ENCODE peak calls at places on chromosomes 13 and 19, in five cellular contexts. One of them, this sample, is unnamed.

GRCh38 chr19:46772170-46773017 is 16.0 kb downstream of the SLC1A5 start:
- DNase-seq in heart right ventricle: no peak
- DNase-seq in heart left ventricle: no peak
- DNase-seq in left ventricle myocardium inferior: no peak
- DNase-seq in tibial nerve: no peak
- DNase-seq in this sample: no peak

GRCh38 chr19:4446801-4447200 is 10.8 kb downstream of the UBXN6 start:
- DNase-seq in heart right ventricle: no peak
- DNase-seq in heart left ventricle: no peak
- DNase-seq in left ventricle myocardium inferior: no peak
- DNase-seq in tibial nerve: no peak
- DNase-seq in this sample: no peak

GRCh38 chr13:30292325-30292724 is 15.0 kb downstream of the KATNAL1 start:
- DNase-seq in heart right ventricle: no peak
- DNase-seq in heart left ventricle: no peak
- DNase-seq in left ventricle myocardium inferior: no peak
- DNase-seq in tibial nerve: no peak
- DNase-seq in this sample: no peak

GRCh38 chr13:77386880-77387606 is 60.1 kb upstream of the MYCBP2 start:
- DNase-seq in heart right ventricle: no peak
- DNase-seq in heart left ventricle: no peak
- DNase-seq in left ventricle myocardium inferior: no peak
- DNase-seq in tibial nerve: peak; percentile 23
- DNase-seq in this sample: peak; percentile 54

GRCh38 chr13:50760751-50761150 is 82.7 kb downstream of the DLEU7 start:
- DNase-seq in heart right ventricle: no peak
- DNase-seq in heart left ventricle: no peak
- DNase-seq in left ventricle myocardium inferior: no peak
- DNase-seq in tibial nerve: no peak
- DNase-seq in this sample: no peak

GRCh38 chr19:40650749-40651305 is 39.6 kb downstream of the NUMBL start:
- DNase-seq in heart right ventricle: no peak
- DNase-seq in heart left ventricle: no peak
- DNase-seq in left ventricle myocardium inferior: no peak
- DNase-seq in tibial nerve: no peak
- DNase-seq in this sample: peak; percentile 88

GRCh38 chr13:24270639-24271131 is 38.7 kb upstream of the C1QTNF9 start:
- DNase-seq in heart right ventricle: peak; percentile 68
- DNase-seq in heart left ventricle: peak; percentile 72
- DNase-seq in left ventricle myocardium inferior: peak; percentile 65
- DNase-seq in tibial nerve: peak; percentile 35
- DNase-seq in this sample: no peak

GRCh38 chr19:55028757-55029156 is 9.3 kb downstream of the GP6 start:
- DNase-seq in heart right ventricle: no peak
- DNase-seq in heart left ventricle: no peak
- DNase-seq in left ventricle myocardium inferior: no peak
- DNase-seq in tibial nerve: no peak
- DNase-seq in this sample: no peak

GRCh38 chr13:95185311-95185710 is 115.9 kb downstream of the ABCC4 start:
- DNase-seq in heart right ventricle: no peak
- DNase-seq in heart left ventricle: no peak
- DNase-seq in left ventricle myocardium inferior: no peak
- DNase-seq in tibial nerve: no peak
- DNase-seq in this sample: no peak

GRCh38 chr19:35087393-35087792 is 28.2 kb upstream of the FXYD3 start:
- DNase-seq in heart right ventricle: no peak
- DNase-seq in heart left ventricle: no peak
- DNase-seq in left ventricle myocardium inferior: no peak
- DNase-seq in tibial nerve: no peak
- DNase-seq in this sample: no peak

GRCh38 chr13:75908137-75908536 is 272.0 kb downstream of the LMO7 start:
- DNase-seq in heart right ventricle: peak; percentile 50
- DNase-seq in heart left ventricle: peak; percentile 25
- DNase-seq in left ventricle myocardium inferior: peak; percentile 25
- DNase-seq in tibial nerve: no peak
- DNase-seq in this sample: peak; percentile 31

GRCh38 chr13:109126973-109127615 is 497.7 kb downstream of the MYO16 start:
- DNase-seq in heart right ventricle: no peak
- DNase-seq in heart left ventricle: no peak
- DNase-seq in left ventricle myocardium inferior: no peak
- DNase-seq in tibial nerve: no peak
- DNase-seq in this sample: no peak

GRCh38 chr19:293436-294110 is 2.4 kb upstream of the PLPP2 start:
- DNase-seq in heart right ventricle: no peak
- DNase-seq in heart left ventricle: no peak
- DNase-seq in left ventricle myocardium inferior: no peak
- DNase-seq in tibial nerve: no peak
- DNase-seq in this sample: no peak

GRCh38 chr19:20038358-20039202 is 725 bp downstream of the ZNF682 start:
- DNase-seq in heart right ventricle: no peak
- DNase-seq in heart left ventricle: no peak
- DNase-seq in left ventricle myocardium inferior: no peak
- DNase-seq in tibial nerve: no peak
- DNase-seq in this sample: no peak

DNA sequence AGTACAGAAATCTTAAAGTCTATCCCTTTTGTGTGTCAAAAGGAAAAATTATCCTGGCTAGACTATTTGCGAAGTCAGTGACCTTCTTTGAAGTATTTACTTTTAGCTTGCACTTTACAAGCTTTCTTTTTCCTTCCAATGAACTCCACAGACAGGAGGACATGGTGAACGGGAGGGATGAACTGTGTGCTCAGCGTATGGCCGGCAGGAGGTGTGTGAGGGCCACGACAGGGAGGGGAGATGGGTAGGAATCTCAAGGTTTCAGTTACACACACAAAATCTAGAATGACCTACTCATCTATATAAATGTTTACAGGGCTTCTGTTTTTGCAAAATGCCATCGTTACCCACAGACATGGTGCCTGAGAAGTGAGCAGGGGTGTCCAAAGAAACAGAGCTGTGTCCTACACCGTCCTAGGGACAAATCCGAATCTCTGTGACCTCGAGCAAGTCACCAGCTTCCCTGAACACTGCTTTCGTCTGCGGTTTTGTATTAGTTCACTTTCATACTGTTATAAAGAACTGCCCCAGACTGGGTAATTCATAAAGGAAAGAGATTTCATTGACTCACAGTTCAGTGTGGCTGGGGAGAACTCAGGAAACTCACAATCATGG is 537.2 kb downstream of the LIG4 start:
- DNase-seq in heart right ventricle: no peak
- DNase-seq in heart left ventricle: no peak
- DNase-seq in left ventricle myocardium inferior: no peak
- DNase-seq in tibial nerve: no peak
- DNase-seq in this sample: no peak
- TF ChIP-seq CTCF in heart right ventricle: no peak
- TF ChIP-seq CTCF in heart left ventricle: no peak
- TF ChIP-seq CTCF in left ventricle myocardium inferior: no peak
- TF ChIP-seq CTCF in tibial nerve: no peak
- TF ChIP-seq CTCF in this sample: peak; percentile 21

DNA sequence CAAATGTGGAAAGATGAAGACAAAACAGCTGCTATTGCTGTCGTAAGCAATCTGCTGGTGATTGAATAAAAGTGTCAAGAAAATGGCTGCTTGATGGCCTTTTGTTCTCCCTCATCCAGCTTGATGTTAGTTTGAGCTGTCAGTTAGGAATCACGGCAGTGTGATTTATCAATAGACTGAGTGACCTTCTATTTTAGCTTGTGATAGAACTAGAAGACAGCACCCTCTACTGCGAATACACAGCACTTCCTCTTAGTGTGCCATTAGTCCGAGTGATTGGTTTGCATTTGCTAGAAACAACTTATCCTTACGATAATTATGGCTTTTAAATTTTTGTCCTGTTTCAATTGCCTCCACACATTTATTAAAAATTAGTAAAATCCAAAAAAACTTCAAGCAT is 76.2 kb downstream of the MZT1 start:
- DNase-seq in heart right ventricle: no peak
- DNase-seq in heart left ventricle: no peak
- DNase-seq in left ventricle myocardium inferior: no peak
- DNase-seq in tibial nerve: no peak
- DNase-seq in this sample: no peak
- TF ChIP-seq CTCF in heart right ventricle: no peak
- TF ChIP-seq CTCF in heart left ventricle: no peak
- TF ChIP-seq CTCF in left ventricle myocardium inferior: peak; percentile 31
- TF ChIP-seq CTCF in tibial nerve: no peak
- TF ChIP-seq CTCF in this sample: peak; percentile 5

DNA sequence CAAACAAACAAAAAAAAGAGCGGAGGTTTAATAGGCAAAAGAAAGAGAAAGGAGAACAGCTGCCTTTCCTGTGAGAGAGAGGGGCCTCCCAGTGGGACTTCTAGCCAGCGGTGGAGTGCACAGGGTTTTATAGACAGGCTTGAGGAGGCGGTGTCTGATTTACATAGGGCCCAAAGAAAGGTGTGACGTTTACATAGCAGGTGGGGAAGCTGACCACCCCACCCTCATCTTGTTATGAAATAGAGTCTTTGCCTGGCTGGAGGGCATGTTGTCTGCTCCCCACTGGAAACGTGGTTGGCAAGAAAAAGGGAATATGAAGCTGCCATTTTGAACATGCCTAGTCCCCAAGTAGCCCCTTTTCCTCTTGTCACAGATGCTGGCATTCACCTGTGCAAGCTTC is 106.1 kb upstream of the CSNK1A1L start:
- DNase-seq in heart right ventricle: no peak
- DNase-seq in heart left ventricle: no peak
- DNase-seq in left ventricle myocardium inferior: no peak
- DNase-seq in tibial nerve: no peak
- DNase-seq in this sample: no peak
- TF ChIP-seq CTCF in heart right ventricle: no peak
- TF ChIP-seq CTCF in heart left ventricle: no peak
- TF ChIP-seq CTCF in left ventricle myocardium inferior: no peak
- TF ChIP-seq CTCF in tibial nerve: no peak
- TF ChIP-seq CTCF in this sample: no peak

DNA sequence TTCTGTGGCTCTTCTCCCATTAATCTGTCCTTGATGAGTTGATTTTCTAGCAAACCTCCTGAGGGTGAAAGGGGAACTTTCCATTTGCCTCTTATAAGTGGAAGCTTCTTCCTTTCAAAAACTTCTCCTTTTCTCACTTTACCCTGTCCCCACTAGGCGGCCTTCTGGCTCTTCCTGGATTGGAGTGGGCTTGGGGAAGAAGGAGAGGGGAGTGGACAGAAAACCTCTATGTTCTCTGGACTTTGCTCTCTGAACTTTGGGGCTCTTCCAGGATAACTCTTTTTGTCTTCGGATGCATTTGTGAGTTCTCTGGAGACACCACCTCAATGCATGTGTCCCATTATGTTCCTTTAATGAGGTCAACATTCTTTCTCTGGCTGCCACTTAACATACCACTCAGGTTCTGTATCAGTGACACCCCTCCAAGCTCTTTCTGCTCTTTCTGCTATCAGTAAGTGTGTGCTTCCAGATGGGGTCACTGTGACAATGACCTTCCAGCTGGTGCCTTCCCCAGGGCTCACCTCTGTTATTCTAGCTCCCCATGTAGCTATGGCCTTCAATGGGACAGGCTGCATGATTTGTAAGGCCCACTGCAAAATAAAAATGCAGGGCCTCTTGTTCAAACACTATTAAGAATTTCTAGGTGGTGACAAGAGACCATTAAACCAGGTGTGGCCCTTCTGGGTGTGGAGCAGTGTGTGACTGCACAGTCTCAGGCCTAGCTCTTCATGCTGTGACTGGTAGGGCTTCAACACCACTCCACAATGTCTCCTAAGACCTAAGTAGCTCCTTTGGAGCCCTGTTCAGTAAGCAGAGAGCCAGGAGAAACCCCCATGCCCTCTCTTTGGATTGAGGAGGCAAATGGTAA is 389.2 kb downstream of the EFNB2 start:
- DNase-seq in heart right ventricle: no peak
- DNase-seq in heart left ventricle: no peak
- DNase-seq in left ventricle myocardium inferior: no peak
- DNase-seq in tibial nerve: no peak
- DNase-seq in this sample: no peak
- TF ChIP-seq CTCF in heart right ventricle: no peak
- TF ChIP-seq CTCF in heart left ventricle: no peak
- TF ChIP-seq CTCF in left ventricle myocardium inferior: no peak
- TF ChIP-seq CTCF in tibial nerve: no peak
- TF ChIP-seq CTCF in this sample: no peak

GRCh38 chr19:48715276-48715675 is 4.2 kb downstream of the MAMSTR start:
- DNase-seq in heart right ventricle: no peak
- DNase-seq in heart left ventricle: peak; percentile 34
- DNase-seq in left ventricle myocardium inferior: no peak
- DNase-seq in tibial nerve: no peak
- DNase-seq in this sample: no peak

GRCh38 chr19:48713041-48713863 is 6.3 kb downstream of the MAMSTR start:
- DNase-seq in heart right ventricle: no peak
- DNase-seq in heart left ventricle: peak; percentile 27
- DNase-seq in left ventricle myocardium inferior: no peak
- DNase-seq in tibial nerve: no peak
- DNase-seq in this sample: no peak

GRCh38 chr19:48714759-48715261 is 4.7 kb downstream of the MAMSTR start:
- DNase-seq in heart right ventricle: no peak
- DNase-seq in heart left ventricle: no peak
- DNase-seq in left ventricle myocardium inferior: no peak
- DNase-seq in tibial nerve: no peak
- DNase-seq in this sample: no peak

GRCh38 chr19:48715681-48716171 is 3.8 kb downstream of the MAMSTR start:
- DNase-seq in heart right ventricle: no peak
- DNase-seq in heart left ventricle: peak; percentile 32
- DNase-seq in left ventricle myocardium inferior: no peak
- DNase-seq in tibial nerve: no peak
- DNase-seq in this sample: no peak

GRCh38 chr19:48713864-48714755 is 5.4 kb downstream of the MAMSTR start:
- DNase-seq in heart right ventricle: peak; percentile 99
- DNase-seq in heart left ventricle: peak; percentile 99
- DNase-seq in left ventricle myocardium inferior: peak; percentile 99
- DNase-seq in tibial nerve: peak; percentile 99
- DNase-seq in this sample: peak; percentile 99
- TF ChIP-seq CTCF in heart right ventricle: no peak
- TF ChIP-seq CTCF in heart left ventricle: no peak
- TF ChIP-seq CTCF in left ventricle myocardium inferior: no peak
- TF ChIP-seq CTCF in tibial nerve: no peak
- TF ChIP-seq CTCF in this sample: no peak

This sample was measured in AG09319.